ENCODE peak calls at places on chromosomes 7 and 10, in four cellular contexts. One of them, this sample, is unnamed.

GRCh38 chr7:103711413-103711812 is 265.4 kb upstream of the SLC26A5 start:
- DNase-seq in BJ: no peak
- DNase-seq in cardiac muscle cell: no peak
- DNase-seq in cardiac fibroblast: no peak
- DNase-seq in this sample: no peak

GRCh38 chr10:46037107-46037900 is 6.9 kb upstream of the NCOA4 start:
- DNase-seq in BJ: no peak
- DNase-seq in cardiac muscle cell: no peak
- DNase-seq in cardiac fibroblast: no peak
- DNase-seq in this sample: no peak

GRCh38 chr10:29804025-29804852 is 169.5 kb upstream of the SVIL start:
- DNase-seq in BJ: peak
- DNase-seq in cardiac muscle cell: peak
- DNase-seq in cardiac fibroblast: peak
- DNase-seq in this sample: no peak

GRCh38 chr10:80552151-80552646 is 14.5 kb downstream of the SH2D4B start:
- DNase-seq in BJ: no peak
- DNase-seq in cardiac muscle cell: peak
- DNase-seq in cardiac fibroblast: peak
- DNase-seq in this sample: no peak

GRCh38 chr10:71920540-71921318 is 43.5 kb upstream of the CHST3 start:
- DNase-seq in BJ: peak
- DNase-seq in cardiac muscle cell: peak
- DNase-seq in cardiac fibroblast: peak
- DNase-seq in this sample: no peak

GRCh38 chr10:73591935-73592699 is 975 bp upstream of the USP54 start:
- DNase-seq in BJ: peak
- DNase-seq in cardiac muscle cell: peak
- DNase-seq in cardiac fibroblast: peak
- DNase-seq in this sample: no peak

GRCh38 chr7:2928613-2929311 is 84.7 kb upstream of the GNA12 start:
- DNase-seq in BJ: no peak
- DNase-seq in cardiac muscle cell: no peak
- DNase-seq in cardiac fibroblast: no peak
- DNase-seq in this sample: no peak

GRCh38 chr10:59595584-59595983 is 114.1 kb downstream of the SLC16A9 start:
- DNase-seq in BJ: no peak
- DNase-seq in cardiac muscle cell: no peak
- DNase-seq in cardiac fibroblast: no peak
- DNase-seq in this sample: no peak

GRCh38 chr7:128705891-128706333 is 33.2 kb upstream of the CALU start:
- DNase-seq in BJ: peak
- DNase-seq in cardiac muscle cell: peak
- DNase-seq in cardiac fibroblast: peak
- DNase-seq in this sample: no peak

DNA sequence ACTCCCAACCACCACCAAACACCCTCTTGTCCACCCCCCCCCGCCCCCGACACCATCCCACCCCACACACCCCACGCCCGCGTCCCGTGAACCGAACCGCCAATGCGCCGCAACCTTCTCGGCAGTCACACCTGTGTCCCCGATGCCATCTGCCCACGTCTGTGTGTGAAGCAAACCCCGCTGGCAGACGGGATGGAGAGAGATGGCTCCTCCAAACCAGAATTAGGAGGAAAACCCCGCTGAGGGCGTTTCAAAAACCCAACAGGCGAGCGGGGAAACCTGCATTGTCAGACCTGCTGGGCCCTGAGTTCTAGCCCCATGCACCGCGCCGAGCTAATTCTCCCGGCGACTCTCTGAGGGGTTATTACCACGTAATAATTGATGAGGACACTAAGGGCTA is 28.6 kb upstream of the KCNK18 start:
- DNase-seq in BJ: no peak
- DNase-seq in cardiac muscle cell: no peak
- DNase-seq in cardiac fibroblast: no peak
- DNase-seq in this sample: no peak
- TF ChIP-seq CTCF in BJ: no peak
- TF ChIP-seq CTCF in cardiac muscle cell: no peak
- TF ChIP-seq CTCF in cardiac fibroblast: no peak
- TF ChIP-seq CTCF in this sample: no peak

DNA sequence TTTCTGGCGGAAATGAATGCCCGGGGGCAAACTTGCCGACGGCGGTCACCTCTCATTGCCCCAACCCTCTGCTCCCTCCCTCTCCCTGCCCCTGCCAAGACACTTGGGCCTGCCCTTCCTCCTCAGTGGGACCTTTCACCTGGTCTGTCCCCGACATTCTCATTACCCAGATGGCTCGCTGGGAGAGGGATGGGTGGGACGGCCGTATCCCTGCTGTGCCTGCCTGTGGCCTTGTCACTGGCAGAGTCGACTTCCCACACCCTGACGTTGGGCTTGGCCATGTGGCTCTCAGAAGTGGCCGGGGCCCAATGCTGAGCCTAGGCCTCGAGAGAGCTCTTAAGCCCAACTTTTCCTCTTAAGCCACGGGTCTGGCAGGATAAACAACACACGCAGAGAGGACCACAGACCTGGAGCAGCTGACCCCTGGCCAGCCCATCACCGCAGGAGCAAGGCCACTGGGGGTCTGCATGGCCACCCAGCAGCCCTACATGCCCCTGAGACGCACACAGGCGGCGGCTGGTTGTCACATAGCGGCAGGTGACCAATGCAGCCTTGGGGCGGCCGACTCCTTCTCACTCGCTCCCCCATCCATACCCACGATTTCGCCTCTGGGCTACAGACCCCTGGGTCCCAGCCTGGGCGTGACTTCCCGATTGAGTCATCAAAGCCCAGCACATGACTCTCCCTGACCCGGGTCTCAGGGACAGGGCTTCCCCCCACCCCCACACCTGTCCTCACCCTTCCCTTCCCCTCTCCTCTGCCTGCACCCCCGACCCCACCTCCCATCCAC is 40.1 kb downstream of the SLC29A4 start:
- DNase-seq in BJ: no peak
- DNase-seq in cardiac muscle cell: no peak
- DNase-seq in cardiac fibroblast: no peak
- DNase-seq in this sample: no peak
- TF ChIP-seq CTCF in BJ: no peak
- TF ChIP-seq CTCF in cardiac muscle cell: no peak
- TF ChIP-seq CTCF in cardiac fibroblast: no peak
- TF ChIP-seq CTCF in this sample: no peak

GRCh38 chr10:110919349-110919931 is at the start of gene SHOC2:
- DNase-seq in BJ: no peak
- DNase-seq in cardiac muscle cell: no peak
- DNase-seq in cardiac fibroblast: no peak
- DNase-seq in this sample: peak
- TF ChIP-seq CTCF in BJ: peak
- TF ChIP-seq CTCF in cardiac muscle cell: peak
- TF ChIP-seq CTCF in cardiac fibroblast: peak
- TF ChIP-seq CTCF in this sample: no peak

DNA sequence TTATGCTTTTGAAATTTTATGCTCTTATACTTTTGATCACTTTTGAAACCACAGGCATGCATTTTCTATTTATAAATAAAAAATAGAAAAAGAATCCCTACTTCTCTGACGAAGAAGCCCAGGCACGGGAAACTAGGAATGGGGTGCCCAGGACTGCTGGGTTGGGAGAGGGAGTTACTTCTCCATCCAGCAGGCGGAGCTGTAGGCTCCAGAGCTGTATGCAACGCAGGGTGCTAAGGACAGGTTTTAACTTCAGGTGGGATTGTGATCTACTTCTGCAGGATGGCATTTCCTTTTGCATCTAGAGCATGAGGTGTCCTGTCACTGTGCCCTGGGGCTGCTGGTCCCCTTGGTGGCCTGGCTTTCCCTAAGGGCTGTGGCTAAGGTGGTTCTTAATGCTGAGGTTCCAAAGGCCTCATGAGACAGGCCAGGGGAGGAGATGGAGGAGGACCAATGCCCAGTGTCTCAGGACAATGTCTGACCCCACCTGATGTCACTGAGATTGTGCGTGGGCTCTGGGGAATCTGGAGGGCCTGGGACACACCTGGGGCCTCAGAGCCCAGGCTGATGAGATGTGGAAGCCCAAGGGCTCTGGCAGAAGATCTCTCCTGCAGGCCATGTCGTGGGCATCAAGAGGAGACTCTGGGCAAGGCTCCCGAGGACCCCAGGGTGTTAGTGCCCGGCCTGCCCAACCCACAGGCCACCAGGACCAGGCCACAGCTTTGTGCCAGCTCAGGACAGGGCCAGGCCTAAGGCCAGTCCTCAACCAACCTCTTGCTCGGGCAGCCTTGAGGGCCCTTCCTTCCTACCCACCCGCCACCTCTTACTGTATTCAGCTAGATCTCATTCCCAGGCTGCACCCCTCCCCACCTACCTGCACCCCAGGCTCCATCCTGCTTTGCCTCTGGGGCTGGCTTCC is 507 bp downstream of the CCDC201 start:
- DNase-seq in BJ: no peak
- DNase-seq in cardiac muscle cell: peak
- DNase-seq in cardiac fibroblast: no peak
- DNase-seq in this sample: no peak
- TF ChIP-seq CTCF in BJ: peak
- TF ChIP-seq CTCF in cardiac muscle cell: peak
- TF ChIP-seq CTCF in cardiac fibroblast: peak
- TF ChIP-seq CTCF in this sample: no peak